ENCODE peak calls at places on chromosomes 1 and 21, in six cellular contexts. H is tibial nerve, C is H54, Z is lower leg skin, O is adrenal gland, N is heart left ventricle. V is an unnamed sample.
A peak's percentile ranks its signal among the peaks of the same experiment; 100 is the strongest.

GRCh38 chr1:37094302-37094701 is 60.0 kb upstream of the GRIK3 start:
- DNase-seq in N (no peak), C (no peak), Z (no peak), H (no peak), O (no peak), V (no peak)

GRCh38 chr1:204450461-204451257 is 39.0 kb upstream of the PPP1R15B start:
- DNase-seq in Z (no peak), O (no peak), C (no peak), H (no peak), N (peak; percentile 74), V (peak; percentile 78)

GRCh38 chr1:153292185-153292584 is 20.6 kb downstream of the PGLYRP3 start:
- DNase-seq in C (no peak), Z (no peak), N (no peak), H (no peak), O (no peak), V (no peak)

GRCh38 chr1:36115931-36116330 is 9.1 kb downstream of the COL8A2 start:
- DNase-seq in H (no peak), Z (no peak), C (no peak), N (no peak), O (no peak), V (no peak)

GRCh38 chr1:175402336-175402735 is 209.8 kb upstream of the KIAA0040 start:
- DNase-seq in O (no peak), C (no peak), Z (no peak), H (no peak), N (no peak), V (no peak)

GRCh38 chr1:92975551-92976232 is 14.4 kb upstream of the DIPK1A start:
- DNase-seq in O (no peak), Z (peak; percentile 77), C (no peak), N (no peak), H (no peak), V (no peak)

GRCh38 chr1:215055281-215055935 is 27.1 kb upstream of the KCNK2 start:
- DNase-seq in Z (no peak), O (no peak), H (no peak), N (no peak), C (no peak), V (no peak)

GRCh38 chr1:40768146-40768990 is 15.2 kb upstream of the KCNQ4 start:
- DNase-seq in H (no peak), N (no peak), O (peak; percentile 30), Z (no peak), C (no peak), V (no peak)

GRCh38 chr1:101098327-101098726 is 72.7 kb upstream of the DPH5 start:
- DNase-seq in H (no peak), N (no peak), C (no peak), O (no peak), Z (no peak), V (no peak)

GRCh38 chr1:36295390-36295789 is 10.8 kb upstream of the SH3D21 start:
- DNase-seq in C (no peak), N (no peak), H (no peak), Z (no peak), O (no peak), V (no peak)

GRCh38 chr1:207868252-207868768 is 42.6 kb downstream of the CD34 start:
- DNase-seq in H (peak; percentile 48), N (no peak), Z (peak; percentile 94), C (no peak), O (peak; percentile 67), V (peak; percentile 71)

GRCh38 chr1:16152521-16153087 is 3.3 kb downstream of the EPHA2 start:
- DNase-seq in H (no peak), Z (no peak), N (peak; percentile 70), O (no peak), C (no peak), V (no peak)

GRCh38 chr1:197892684-197893083 is 9.7 kb upstream of the C1orf53 start:
- DNase-seq in Z (no peak), H (no peak), N (no peak), C (no peak), O (no peak), V (no peak)

GRCh38 chr1:7572654-7573152 is 198.4 kb upstream of the VAMP3 start:
- DNase-seq in O (no peak), H (no peak), N (no peak), C (no peak), Z (no peak), V (peak; percentile 45)

GRCh38 chr1:19357299-19357698 is 45.2 kb downstream of the SLC66A1 start:
- DNase-seq in C (no peak), Z (no peak), N (no peak), O (no peak), H (no peak), V (no peak)

GRCh38 chr1:151398691-151399065 is 695 bp upstream of the PSMB4 start:
- DNase-seq in Z (peak; percentile 50), O (peak; percentile 39), N (no peak), C (no peak), H (no peak), V (no peak)

GRCh38 chr1:156692958-156693857 is 12.2 kb downstream of the CRABP2 start:
- DNase-seq in Z (no peak), C (no peak), N (no peak), H (no peak), O (no peak), V (peak; percentile 84)

GRCh38 chr1:67642694-67643093 is 42.3 kb upstream of the GADD45A start:
- DNase-seq in O (no peak), C (no peak), N (peak; percentile 18), H (peak; percentile 29), Z (no peak), V (no peak)

GRCh38 chr1:188715566-188715965 is 1762.1 kb downstream of the BRINP3 start:
- DNase-seq in O (no peak), H (no peak), Z (no peak), N (no peak), C (no peak), V (no peak)

GRCh38 chr1:116262995-116263385 is 110.1 kb upstream of the ATP1A1 start:
- DNase-seq in O (no peak), N (no peak), Z (no peak), H (no peak), C (no peak), V (no peak)

GRCh38 chr21:43645414-43645891 is 13.8 kb downstream of the HSF2BP start:
- DNase-seq in O (peak; percentile 62), C (no peak), N (peak; percentile 58), H (no peak), Z (peak; percentile 87), V (peak; percentile 36)
- TF ChIP-seq POLR2A in O (no peak), C (no peak), N (no peak), H (no peak), Z (no peak), V (no peak)

GRCh38 chr1:1013105-1013921 is at the start of gene ISG15:
- DNase-seq in N (peak; percentile 92), O (peak; percentile 92), Z (peak; percentile 97), C (peak; percentile 65), H (peak; percentile 85), V (peak; percentile 89)

GRCh38 chr1:1014896-1015681 is 1.8 kb downstream of the ISG15 start:
- DNase-seq in Z (no peak), C (no peak), N (peak; percentile 23), O (no peak), H (no peak), V (peak; percentile 22)

GRCh38 chr1:1019122-1019999 is 559 bp upstream of the AGRN start:
- DNase-seq in H (peak; percentile 70), Z (peak; percentile 95), C (peak; percentile 60), N (peak; percentile 88), O (peak; percentile 81), V (peak; percentile 90)

GRCh38 chr1:1011388-1011949 is 1.8 kb upstream of the ISG15 start:
- DNase-seq in C (no peak), O (no peak), N (no peak), Z (no peak), H (no peak), V (no peak)

GRCh38 chr1:1013922-1014617 is 773 bp downstream of the ISG15 start:
- DNase-seq in Z (no peak), O (no peak), N (peak; percentile 36), H (no peak), C (no peak), V (peak; percentile 20)
- TF ChIP-seq POLR2A in Z (no peak), O (no peak), N (no peak), H (no peak), C (no peak), V (no peak)

DNA sequence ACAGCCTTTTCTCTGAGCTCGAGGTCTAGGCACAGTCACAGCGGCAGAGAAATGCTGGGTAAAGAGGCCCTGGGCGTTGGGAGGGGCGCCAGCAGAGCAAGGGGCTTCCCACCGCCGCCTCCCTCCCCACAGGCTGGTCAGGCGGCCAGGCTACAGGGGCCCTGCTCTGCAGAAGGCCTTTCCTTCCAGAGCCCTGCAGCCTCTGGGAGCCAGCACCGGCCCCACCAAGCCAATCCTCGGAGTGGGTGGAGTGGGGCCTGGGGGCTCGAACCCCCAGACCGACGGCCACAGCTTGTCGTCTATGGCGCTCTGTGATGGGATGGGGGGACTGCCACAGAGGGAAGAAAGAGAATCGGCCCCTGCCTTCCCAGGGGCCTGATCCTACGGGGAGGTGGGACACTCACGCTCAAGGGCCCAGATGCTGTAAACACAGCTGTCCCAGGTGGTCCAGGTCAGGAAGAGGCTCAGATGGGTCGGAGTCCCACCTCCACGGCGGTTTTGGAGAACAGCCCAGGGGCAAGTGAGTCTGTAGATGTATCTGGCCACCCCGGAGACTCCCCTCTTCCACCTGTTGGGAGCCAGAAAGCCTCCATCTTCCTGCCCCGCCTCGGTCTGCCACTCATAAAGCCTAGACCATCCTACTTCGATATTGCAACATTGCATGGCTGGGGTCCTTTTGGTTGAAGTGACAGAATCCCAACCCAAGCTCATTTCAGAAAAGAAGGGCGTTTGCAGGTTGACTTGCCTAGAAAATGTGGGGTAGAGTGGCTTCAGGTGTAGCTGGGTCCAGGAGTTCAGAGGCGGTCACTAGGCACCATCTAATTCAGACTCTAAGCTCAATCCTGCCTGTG is 95.6 kb downstream of the SIK1 start:
- DNase-seq in O (no peak), Z (no peak), C (no peak), N (no peak), H (no peak), V (no peak)
- TF ChIP-seq POLR2A in O (no peak), Z (no peak), C (no peak), N (no peak), H (no peak), V (no peak)

GRCh38 chr1:182291584-182292192 is 99.9 kb downstream of the GLUL start:
- DNase-seq in H (no peak), O (no peak), N (no peak), C (no peak), Z (peak; percentile 78), V (peak; percentile 56)

GRCh38 chr1:182295697-182296096 is 95.9 kb downstream of the GLUL start:
- DNase-seq in Z (no peak), O (no peak), N (no peak), C (no peak), H (no peak), V (no peak)

GRCh38 chr1:182292193-182292741 is 99.3 kb downstream of the GLUL start:
- DNase-seq in Z (no peak), O (no peak), H (no peak), C (no peak), N (no peak), V (no peak)

GRCh38 chr1:182297312-182297711 is 94.3 kb downstream of the GLUL start:
- DNase-seq in C (no peak), O (no peak), N (no peak), Z (no peak), H (no peak), V (no peak)

DNA sequence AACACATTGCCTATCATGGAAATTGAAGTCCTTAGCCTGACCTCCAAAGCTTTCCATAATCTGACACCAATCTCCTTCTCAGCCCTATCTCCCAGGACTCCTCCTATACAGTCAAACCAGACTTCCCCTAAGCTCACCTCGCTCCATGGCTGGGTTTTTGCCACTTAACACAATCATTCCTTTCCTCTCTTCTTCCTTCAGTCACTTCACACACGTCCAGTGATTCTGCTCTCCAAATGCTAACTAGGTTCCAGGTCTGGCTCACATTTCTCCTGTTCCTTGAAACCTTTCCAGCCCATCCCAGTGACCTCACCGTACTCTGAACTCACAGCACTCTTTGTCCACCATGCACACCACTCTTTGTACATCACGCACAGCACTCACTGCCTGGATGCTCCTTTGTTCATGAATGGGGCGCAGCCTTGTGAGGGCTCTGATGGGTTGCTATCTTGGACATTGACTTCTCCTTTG is 98.4 kb downstream of the GLUL start:
- DNase-seq in N (no peak), O (no peak), C (no peak), H (no peak), Z (no peak), V (no peak)
- TF ChIP-seq POLR2A in N (no peak), O (no peak), C (no peak), H (no peak), Z (no peak), V (no peak)